ENCODE peak calls at places on chromosomes 2 and 18, in nine cellular contexts. One of them, this sample, is unnamed.

GRCh38 chr2:160144278-160144990 is 55.6 kb downstream of the ITGB6 start:
- DNase-seq in right cardiac atrium: no peak
- DNase-seq in activated CD4-positive, alpha-beta memory T cell treated with anti-CD3 and anti-CD28 coated beads, Interleukin-2, amount 10 ng/mL, durations not matched to agents 7 days and 5 days: no peak
- DNase-seq in adipocyte: no peak
- DNase-seq in upper lobe of right lung: no peak
- DNase-seq in activated T-cell treated with anti-CD3 and anti-CD28 coated beads for 1 hour: no peak
- DNase-seq in GM12865: no peak
- DNase-seq in SK-N-SH: no peak
- DNase-seq in progenitor cell of endocrine pancreas: no peak
- DNase-seq in this sample: no peak

GRCh38 chr18:48228301-48228715 is 180.9 kb downstream of the ZBTB7C start:
- DNase-seq in activated T-cell treated with anti-CD3 and anti-CD28 coated beads for 1 hour: no peak
- DNase-seq in SK-N-SH: peak
- DNase-seq in progenitor cell of endocrine pancreas: no peak
- DNase-seq in activated CD4-positive, alpha-beta memory T cell treated with anti-CD3 and anti-CD28 coated beads, Interleukin-2, amount 10 ng/mL, durations not matched to agents 7 days and 5 days: peak
- DNase-seq in right cardiac atrium: peak
- DNase-seq in GM12865: no peak
- DNase-seq in adipocyte: peak
- DNase-seq in upper lobe of right lung: peak
- DNase-seq in this sample: peak

GRCh38 chr2:25529034-25529433 is 144.3 kb downstream of the DTNB start:
- DNase-seq in progenitor cell of endocrine pancreas: no peak
- DNase-seq in upper lobe of right lung: no peak
- DNase-seq in adipocyte: no peak
- DNase-seq in GM12865: no peak
- DNase-seq in SK-N-SH: no peak
- DNase-seq in activated CD4-positive, alpha-beta memory T cell treated with anti-CD3 and anti-CD28 coated beads, Interleukin-2, amount 10 ng/mL, durations not matched to agents 7 days and 5 days: no peak
- DNase-seq in activated T-cell treated with anti-CD3 and anti-CD28 coated beads for 1 hour: no peak
- DNase-seq in right cardiac atrium: no peak
- DNase-seq in this sample: no peak

GRCh38 chr18:55998071-55998522 is 410.1 kb upstream of the TCF4 start:
- DNase-seq in activated CD4-positive, alpha-beta memory T cell treated with anti-CD3 and anti-CD28 coated beads, Interleukin-2, amount 10 ng/mL, durations not matched to agents 7 days and 5 days: no peak
- DNase-seq in right cardiac atrium: no peak
- DNase-seq in SK-N-SH: peak
- DNase-seq in activated T-cell treated with anti-CD3 and anti-CD28 coated beads for 1 hour: no peak
- DNase-seq in adipocyte: peak
- DNase-seq in GM12865: no peak
- DNase-seq in progenitor cell of endocrine pancreas: no peak
- DNase-seq in upper lobe of right lung: no peak
- DNase-seq in this sample: no peak

GRCh38 chr2:235140801-235141081 is 188.9 kb downstream of the SH3BP4 start:
- DNase-seq in right cardiac atrium: no peak
- DNase-seq in activated T-cell treated with anti-CD3 and anti-CD28 coated beads for 1 hour: no peak
- DNase-seq in progenitor cell of endocrine pancreas: no peak
- DNase-seq in upper lobe of right lung: no peak
- DNase-seq in adipocyte: no peak
- DNase-seq in activated CD4-positive, alpha-beta memory T cell treated with anti-CD3 and anti-CD28 coated beads, Interleukin-2, amount 10 ng/mL, durations not matched to agents 7 days and 5 days: no peak
- DNase-seq in SK-N-SH: no peak
- DNase-seq in GM12865: no peak
- DNase-seq in this sample: no peak

GRCh38 chr2:203897544-203897943 is 30.0 kb downstream of the CTLA4 start:
- DNase-seq in progenitor cell of endocrine pancreas: no peak
- DNase-seq in SK-N-SH: no peak
- DNase-seq in upper lobe of right lung: no peak
- DNase-seq in GM12865: no peak
- DNase-seq in right cardiac atrium: no peak
- DNase-seq in activated T-cell treated with anti-CD3 and anti-CD28 coated beads for 1 hour: no peak
- DNase-seq in activated CD4-positive, alpha-beta memory T cell treated with anti-CD3 and anti-CD28 coated beads, Interleukin-2, amount 10 ng/mL, durations not matched to agents 7 days and 5 days: no peak
- DNase-seq in adipocyte: no peak
- DNase-seq in this sample: no peak

GRCh38 chr2:68837164-68837860 is 33.9 kb downstream of the BMP10 start:
- DNase-seq in GM12865: peak
- DNase-seq in SK-N-SH: no peak
- DNase-seq in activated T-cell treated with anti-CD3 and anti-CD28 coated beads for 1 hour: peak
- DNase-seq in right cardiac atrium: peak
- DNase-seq in progenitor cell of endocrine pancreas: peak
- DNase-seq in upper lobe of right lung: peak
- DNase-seq in adipocyte: peak
- DNase-seq in activated CD4-positive, alpha-beta memory T cell treated with anti-CD3 and anti-CD28 coated beads, Interleukin-2, amount 10 ng/mL, durations not matched to agents 7 days and 5 days: peak
- DNase-seq in this sample: peak

GRCh38 chr18:28267878-28268625 is 91.1 kb upstream of the CDH2 start:
- DNase-seq in activated T-cell treated with anti-CD3 and anti-CD28 coated beads for 1 hour: no peak
- DNase-seq in progenitor cell of endocrine pancreas: no peak
- DNase-seq in adipocyte: peak
- DNase-seq in SK-N-SH: no peak
- DNase-seq in GM12865: no peak
- DNase-seq in activated CD4-positive, alpha-beta memory T cell treated with anti-CD3 and anti-CD28 coated beads, Interleukin-2, amount 10 ng/mL, durations not matched to agents 7 days and 5 days: no peak
- DNase-seq in right cardiac atrium: no peak
- DNase-seq in upper lobe of right lung: no peak
- DNase-seq in this sample: no peak

GRCh38 chr2:229090231-229090630 is 180.9 kb downstream of the PID1 start:
- DNase-seq in activated CD4-positive, alpha-beta memory T cell treated with anti-CD3 and anti-CD28 coated beads, Interleukin-2, amount 10 ng/mL, durations not matched to agents 7 days and 5 days: no peak
- DNase-seq in SK-N-SH: no peak
- DNase-seq in upper lobe of right lung: no peak
- DNase-seq in right cardiac atrium: peak
- DNase-seq in GM12865: no peak
- DNase-seq in progenitor cell of endocrine pancreas: no peak
- DNase-seq in adipocyte: no peak
- DNase-seq in activated T-cell treated with anti-CD3 and anti-CD28 coated beads for 1 hour: no peak
- DNase-seq in this sample: no peak

GRCh38 chr18:13606589-13607254 is 119.6 kb downstream of the FAM210A start:
- DNase-seq in upper lobe of right lung: no peak
- DNase-seq in right cardiac atrium: no peak
- DNase-seq in GM12865: peak
- DNase-seq in progenitor cell of endocrine pancreas: no peak
- DNase-seq in activated CD4-positive, alpha-beta memory T cell treated with anti-CD3 and anti-CD28 coated beads, Interleukin-2, amount 10 ng/mL, durations not matched to agents 7 days and 5 days: no peak
- DNase-seq in adipocyte: no peak
- DNase-seq in activated T-cell treated with anti-CD3 and anti-CD28 coated beads for 1 hour: no peak
- DNase-seq in SK-N-SH: no peak
- DNase-seq in this sample: peak

GRCh38 chr2:186515376-186515775 is 29.3 kb downstream of the ZC3H15 start:
- DNase-seq in adipocyte: no peak
- DNase-seq in activated T-cell treated with anti-CD3 and anti-CD28 coated beads for 1 hour: no peak
- DNase-seq in upper lobe of right lung: no peak
- DNase-seq in GM12865: no peak
- DNase-seq in SK-N-SH: no peak
- DNase-seq in progenitor cell of endocrine pancreas: no peak
- DNase-seq in activated CD4-positive, alpha-beta memory T cell treated with anti-CD3 and anti-CD28 coated beads, Interleukin-2, amount 10 ng/mL, durations not matched to agents 7 days and 5 days: no peak
- DNase-seq in right cardiac atrium: no peak
- DNase-seq in this sample: no peak

GRCh38 chr2:230643576-230644291 is 68.9 kb upstream of the CAB39 start:
- DNase-seq in adipocyte: no peak
- DNase-seq in activated CD4-positive, alpha-beta memory T cell treated with anti-CD3 and anti-CD28 coated beads, Interleukin-2, amount 10 ng/mL, durations not matched to agents 7 days and 5 days: peak
- DNase-seq in progenitor cell of endocrine pancreas: no peak
- DNase-seq in SK-N-SH: no peak
- DNase-seq in right cardiac atrium: peak
- DNase-seq in upper lobe of right lung: peak
- DNase-seq in GM12865: peak
- DNase-seq in activated T-cell treated with anti-CD3 and anti-CD28 coated beads for 1 hour: no peak
- DNase-seq in this sample: peak

GRCh38 chr2:238015705-238016104 is 45.1 kb upstream of the SCLY start:
- DNase-seq in right cardiac atrium: no peak
- DNase-seq in activated T-cell treated with anti-CD3 and anti-CD28 coated beads for 1 hour: no peak
- DNase-seq in progenitor cell of endocrine pancreas: no peak
- DNase-seq in SK-N-SH: peak
- DNase-seq in upper lobe of right lung: no peak
- DNase-seq in activated CD4-positive, alpha-beta memory T cell treated with anti-CD3 and anti-CD28 coated beads, Interleukin-2, amount 10 ng/mL, durations not matched to agents 7 days and 5 days: no peak
- DNase-seq in GM12865: no peak
- DNase-seq in adipocyte: no peak
- DNase-seq in this sample: no peak

GRCh38 chr18:69599377-69599776 is 198.7 kb downstream of the DOK6 start:
- DNase-seq in GM12865: no peak
- DNase-seq in upper lobe of right lung: no peak
- DNase-seq in activated CD4-positive, alpha-beta memory T cell treated with anti-CD3 and anti-CD28 coated beads, Interleukin-2, amount 10 ng/mL, durations not matched to agents 7 days and 5 days: no peak
- DNase-seq in right cardiac atrium: no peak
- DNase-seq in adipocyte: no peak
- DNase-seq in activated T-cell treated with anti-CD3 and anti-CD28 coated beads for 1 hour: no peak
- DNase-seq in SK-N-SH: no peak
- DNase-seq in progenitor cell of endocrine pancreas: no peak
- DNase-seq in this sample: no peak

GRCh38 chr18:5779922-5780321 is 115.4 kb downstream of the TMEM200C start:
- DNase-seq in activated T-cell treated with anti-CD3 and anti-CD28 coated beads for 1 hour: no peak
- DNase-seq in activated CD4-positive, alpha-beta memory T cell treated with anti-CD3 and anti-CD28 coated beads, Interleukin-2, amount 10 ng/mL, durations not matched to agents 7 days and 5 days: no peak
- DNase-seq in GM12865: no peak
- DNase-seq in SK-N-SH: no peak
- DNase-seq in upper lobe of right lung: no peak
- DNase-seq in adipocyte: no peak
- DNase-seq in right cardiac atrium: no peak
- DNase-seq in progenitor cell of endocrine pancreas: no peak
- DNase-seq in this sample: no peak

GRCh38 chr18:43587538-43588153 is 310.4 kb upstream of the SYT4 start:
- DNase-seq in SK-N-SH: peak
- DNase-seq in activated CD4-positive, alpha-beta memory T cell treated with anti-CD3 and anti-CD28 coated beads, Interleukin-2, amount 10 ng/mL, durations not matched to agents 7 days and 5 days: no peak
- DNase-seq in progenitor cell of endocrine pancreas: no peak
- DNase-seq in GM12865: peak
- DNase-seq in adipocyte: peak
- DNase-seq in activated T-cell treated with anti-CD3 and anti-CD28 coated beads for 1 hour: no peak
- DNase-seq in upper lobe of right lung: no peak
- DNase-seq in right cardiac atrium: no peak
- DNase-seq in this sample: no peak

GRCh38 chr2:11904029-11904428 is 157.6 kb downstream of the LPIN1 start:
- DNase-seq in GM12865: peak
- DNase-seq in progenitor cell of endocrine pancreas: no peak
- DNase-seq in SK-N-SH: no peak
- DNase-seq in activated CD4-positive, alpha-beta memory T cell treated with anti-CD3 and anti-CD28 coated beads, Interleukin-2, amount 10 ng/mL, durations not matched to agents 7 days and 5 days: no peak
- DNase-seq in right cardiac atrium: peak
- DNase-seq in activated T-cell treated with anti-CD3 and anti-CD28 coated beads for 1 hour: no peak
- DNase-seq in adipocyte: no peak
- DNase-seq in upper lobe of right lung: no peak
- DNase-seq in this sample: no peak

GRCh38 chr2:179793238-179793637 is 68.2 kb downstream of the ZNF385B start:
- DNase-seq in SK-N-SH: no peak
- DNase-seq in GM12865: no peak
- DNase-seq in activated CD4-positive, alpha-beta memory T cell treated with anti-CD3 and anti-CD28 coated beads, Interleukin-2, amount 10 ng/mL, durations not matched to agents 7 days and 5 days: no peak
- DNase-seq in adipocyte: no peak
- DNase-seq in activated T-cell treated with anti-CD3 and anti-CD28 coated beads for 1 hour: no peak
- DNase-seq in progenitor cell of endocrine pancreas: no peak
- DNase-seq in upper lobe of right lung: no peak
- DNase-seq in right cardiac atrium: no peak
- DNase-seq in this sample: no peak

GRCh38 chr2:104412384-104412783 is 441.5 kb upstream of the POU3F3 start:
- DNase-seq in progenitor cell of endocrine pancreas: peak
- DNase-seq in SK-N-SH: peak
- DNase-seq in GM12865: peak
- DNase-seq in activated CD4-positive, alpha-beta memory T cell treated with anti-CD3 and anti-CD28 coated beads, Interleukin-2, amount 10 ng/mL, durations not matched to agents 7 days and 5 days: no peak
- DNase-seq in right cardiac atrium: peak
- DNase-seq in upper lobe of right lung: no peak
- DNase-seq in adipocyte: no peak
- DNase-seq in activated T-cell treated with anti-CD3 and anti-CD28 coated beads for 1 hour: no peak
- DNase-seq in this sample: peak

GRCh38 chr18:23540867-23541266 is 37.6 kb downstream of the RMC1 start:
- DNase-seq in upper lobe of right lung: no peak
- DNase-seq in progenitor cell of endocrine pancreas: no peak
- DNase-seq in GM12865: peak
- DNase-seq in SK-N-SH: no peak
- DNase-seq in adipocyte: no peak
- DNase-seq in right cardiac atrium: no peak
- DNase-seq in activated T-cell treated with anti-CD3 and anti-CD28 coated beads for 1 hour: no peak
- DNase-seq in activated CD4-positive, alpha-beta memory T cell treated with anti-CD3 and anti-CD28 coated beads, Interleukin-2, amount 10 ng/mL, durations not matched to agents 7 days and 5 days: peak
- DNase-seq in this sample: peak

GRCh38 chr2:65749549-65749948 is 317.1 kb upstream of the SPRED2 start:
- DNase-seq in SK-N-SH: no peak
- DNase-seq in GM12865: no peak
- DNase-seq in adipocyte: peak
- DNase-seq in progenitor cell of endocrine pancreas: no peak
- DNase-seq in right cardiac atrium: no peak
- DNase-seq in activated T-cell treated with anti-CD3 and anti-CD28 coated beads for 1 hour: no peak
- DNase-seq in activated CD4-positive, alpha-beta memory T cell treated with anti-CD3 and anti-CD28 coated beads, Interleukin-2, amount 10 ng/mL, durations not matched to agents 7 days and 5 days: no peak
- DNase-seq in upper lobe of right lung: no peak
- DNase-seq in this sample: no peak

GRCh38 chr2:117855886-117856285 is 41.4 kb downstream of the DDX18 start:
- DNase-seq in activated T-cell treated with anti-CD3 and anti-CD28 coated beads for 1 hour: no peak
- DNase-seq in activated CD4-positive, alpha-beta memory T cell treated with anti-CD3 and anti-CD28 coated beads, Interleukin-2, amount 10 ng/mL, durations not matched to agents 7 days and 5 days: no peak
- DNase-seq in right cardiac atrium: no peak
- DNase-seq in progenitor cell of endocrine pancreas: no peak
- DNase-seq in upper lobe of right lung: no peak
- DNase-seq in GM12865: no peak
- DNase-seq in adipocyte: no peak
- DNase-seq in SK-N-SH: no peak
- DNase-seq in this sample: no peak

GRCh38 chr2:199738723-199739412 is 112.1 kb downstream of the FTCDNL1 start:
- DNase-seq in SK-N-SH: no peak
- DNase-seq in activated CD4-positive, alpha-beta memory T cell treated with anti-CD3 and anti-CD28 coated beads, Interleukin-2, amount 10 ng/mL, durations not matched to agents 7 days and 5 days: no peak
- DNase-seq in adipocyte: peak
- DNase-seq in GM12865: no peak
- DNase-seq in progenitor cell of endocrine pancreas: no peak
- DNase-seq in upper lobe of right lung: no peak
- DNase-seq in right cardiac atrium: no peak
- DNase-seq in activated T-cell treated with anti-CD3 and anti-CD28 coated beads for 1 hour: no peak
- DNase-seq in this sample: no peak

GRCh38 chr2:217433522-217433921 is 569.3 kb downstream of the TNS1 start:
- DNase-seq in activated T-cell treated with anti-CD3 and anti-CD28 coated beads for 1 hour: no peak
- DNase-seq in right cardiac atrium: peak
- DNase-seq in upper lobe of right lung: no peak
- DNase-seq in activated CD4-positive, alpha-beta memory T cell treated with anti-CD3 and anti-CD28 coated beads, Interleukin-2, amount 10 ng/mL, durations not matched to agents 7 days and 5 days: no peak
- DNase-seq in progenitor cell of endocrine pancreas: no peak
- DNase-seq in adipocyte: no peak
- DNase-seq in SK-N-SH: no peak
- DNase-seq in GM12865: no peak
- DNase-seq in this sample: no peak

GRCh38 chr2:174247474-174248186 is 702 bp downstream of the OLA1 start:
- DNase-seq in activated T-cell treated with anti-CD3 and anti-CD28 coated beads for 1 hour: no peak
- DNase-seq in progenitor cell of endocrine pancreas: no peak
- DNase-seq in GM12865: peak
- DNase-seq in adipocyte: no peak
- DNase-seq in right cardiac atrium: no peak
- DNase-seq in upper lobe of right lung: no peak
- DNase-seq in activated CD4-positive, alpha-beta memory T cell treated with anti-CD3 and anti-CD28 coated beads, Interleukin-2, amount 10 ng/mL, durations not matched to agents 7 days and 5 days: no peak
- DNase-seq in SK-N-SH: peak
- DNase-seq in this sample: no peak

GRCh38 chr2:35454966-35455638 is 900.5 kb upstream of the CRIM1 start:
- DNase-seq in activated CD4-positive, alpha-beta memory T cell treated with anti-CD3 and anti-CD28 coated beads, Interleukin-2, amount 10 ng/mL, durations not matched to agents 7 days and 5 days: no peak
- DNase-seq in adipocyte: no peak
- DNase-seq in SK-N-SH: peak
- DNase-seq in activated T-cell treated with anti-CD3 and anti-CD28 coated beads for 1 hour: no peak
- DNase-seq in right cardiac atrium: no peak
- DNase-seq in upper lobe of right lung: no peak
- DNase-seq in progenitor cell of endocrine pancreas: no peak
- DNase-seq in GM12865: no peak
- DNase-seq in this sample: no peak

GRCh38 chr2:239817011-239817490 is 208.1 kb downstream of the NDUFA10 start:
- DNase-seq in SK-N-SH: no peak
- DNase-seq in adipocyte: no peak
- DNase-seq in progenitor cell of endocrine pancreas: no peak
- DNase-seq in right cardiac atrium: no peak
- DNase-seq in upper lobe of right lung: peak
- DNase-seq in activated T-cell treated with anti-CD3 and anti-CD28 coated beads for 1 hour: no peak
- DNase-seq in activated CD4-positive, alpha-beta memory T cell treated with anti-CD3 and anti-CD28 coated beads, Interleukin-2, amount 10 ng/mL, durations not matched to agents 7 days and 5 days: no peak
- DNase-seq in GM12865: no peak
- DNase-seq in this sample: no peak

GRCh38 chr18:46250084-46250811 is 146.1 kb downstream of the HAUS1 start:
- DNase-seq in upper lobe of right lung: no peak
- DNase-seq in activated CD4-positive, alpha-beta memory T cell treated with anti-CD3 and anti-CD28 coated beads, Interleukin-2, amount 10 ng/mL, durations not matched to agents 7 days and 5 days: peak
- DNase-seq in GM12865: peak
- DNase-seq in right cardiac atrium: no peak
- DNase-seq in adipocyte: peak
- DNase-seq in activated T-cell treated with anti-CD3 and anti-CD28 coated beads for 1 hour: peak
- DNase-seq in SK-N-SH: peak
- DNase-seq in progenitor cell of endocrine pancreas: no peak
- DNase-seq in this sample: peak

GRCh38 chr2:189208254-189208653 is 28.7 kb upstream of the COL5A2 start:
- DNase-seq in right cardiac atrium: no peak
- DNase-seq in GM12865: no peak
- DNase-seq in activated CD4-positive, alpha-beta memory T cell treated with anti-CD3 and anti-CD28 coated beads, Interleukin-2, amount 10 ng/mL, durations not matched to agents 7 days and 5 days: no peak
- DNase-seq in SK-N-SH: no peak
- DNase-seq in activated T-cell treated with anti-CD3 and anti-CD28 coated beads for 1 hour: no peak
- DNase-seq in adipocyte: no peak
- DNase-seq in progenitor cell of endocrine pancreas: no peak
- DNase-seq in upper lobe of right lung: no peak
- DNase-seq in this sample: no peak

GRCh38 chr2:73970850-73971471 is 13.7 kb upstream of the TET3 start:
- DNase-seq in progenitor cell of endocrine pancreas: no peak
- DNase-seq in SK-N-SH: peak
- DNase-seq in GM12865: peak
- DNase-seq in upper lobe of right lung: peak
- DNase-seq in activated T-cell treated with anti-CD3 and anti-CD28 coated beads for 1 hour: peak
- DNase-seq in right cardiac atrium: peak
- DNase-seq in adipocyte: no peak
- DNase-seq in activated CD4-positive, alpha-beta memory T cell treated with anti-CD3 and anti-CD28 coated beads, Interleukin-2, amount 10 ng/mL, durations not matched to agents 7 days and 5 days: peak
- DNase-seq in this sample: peak

GRCh38 chr18:55316615-55317184 is 271.3 kb downstream of the TCF4 start:
- DNase-seq in progenitor cell of endocrine pancreas: no peak
- DNase-seq in activated T-cell treated with anti-CD3 and anti-CD28 coated beads for 1 hour: no peak
- DNase-seq in GM12865: no peak
- DNase-seq in activated CD4-positive, alpha-beta memory T cell treated with anti-CD3 and anti-CD28 coated beads, Interleukin-2, amount 10 ng/mL, durations not matched to agents 7 days and 5 days: no peak
- DNase-seq in adipocyte: peak
- DNase-seq in upper lobe of right lung: no peak
- DNase-seq in SK-N-SH: no peak
- DNase-seq in right cardiac atrium: no peak
- DNase-seq in this sample: no peak

This sample was measured in activated CD4-positive, alpha-beta T cell treated with anti-CD3 and anti-CD28 coated beads, Interleukin-2, amount 10 ng/mL, durations not matched to agents 7 days and 5 days.